ENCODE peak calls at places on chromosomes 5 and 9, in five cellular contexts. Z is left kidney; M is AG20443; A is CD4-positive, alpha-beta T cell; Y is HTR-8/SVneo. P is an unnamed sample.

GRCh38 chr5:180665682-180666404 is 16.4 kb upstream of the FLT4 start:
- DNase-seq in Y (no peak), A (no peak), M (no peak), Z (no peak), P (no peak)

GRCh38 chr9:79116064-79116463 is 455.7 kb upstream of the TLE4 start:
- DNase-seq in Y (no peak), Z (peak; percentile 18), M (no peak), A (no peak), P (no peak)

GRCh38 chr9:128222880-128223670 is 19.9 kb downstream of the DNM1 start:
- DNase-seq in A (no peak), M (no peak), Z (no peak), Y (no peak), P (no peak)

GRCh38 chr5:60223342-60223741 is 329.8 kb upstream of the PDE4D start:
- DNase-seq in M (no peak), Z (no peak), Y (no peak), A (no peak), P (no peak)

GRCh38 chr9:90642570-90643539 is at the start of gene DIRAS2:
- DNase-seq in Z (peak; percentile 93), M (peak; percentile 68), A (no peak), Y (no peak), P (peak; percentile 16)

GRCh38 chr5:80238078-80238477 is 17.8 kb downstream of the SERINC5 start:
- DNase-seq in Y (no peak), Z (no peak), M (no peak), A (no peak), P (no peak)

GRCh38 chr9:125541840-125542243 is 165.2 kb downstream of the MAPKAP1 start:
- DNase-seq in A (no peak), M (no peak), Y (no peak), Z (peak; percentile 22), P (no peak)

GRCh38 chr5:122150128-122150685 is 20.9 kb downstream of the ZNF474 start:
- DNase-seq in A (no peak), Z (no peak), Y (no peak), M (peak; percentile 22), P (no peak)

GRCh38 chr9:121551985-121552753 is 52.5 kb upstream of the GGTA1 start:
- DNase-seq in A (no peak), Y (no peak), Z (no peak), M (no peak), P (no peak)

GRCh38 chr5:112776301-112776856 is 38.7 kb downstream of the APC start:
- DNase-seq in Z (no peak), M (peak; percentile 30), A (no peak), Y (no peak), P (no peak)